ENCODE peak calls at places on chromosome 18, in seven cellular contexts. F, D, U, Q, J, O and C are unnamed samples.
A peak's percentile ranks its signal among the peaks of the same experiment; 100 is the strongest.

GRCh38 chr18:67599277-67599676 is 82.8 kb upstream of the DSEL start:
- DNase-seq in F (no peak), D (peak; percentile 35), U (peak; percentile 71), Q (no peak), J (no peak), O (no peak), C (no peak)

GRCh38 chr18:76838182-76838581 is 15.8 kb downstream of the ZNF236 start:
- DNase-seq in F (no peak), D (peak; percentile 24), U (peak; percentile 41), Q (no peak), J (no peak), O (no peak), C (no peak)

GRCh38 chr18:77131100-77131651 is 1.4 kb downstream of the MBP start:
- DNase-seq in F (no peak), D (peak; percentile 21), U (no peak), Q (peak; percentile 42), J (peak; percentile 36), O (peak; percentile 39), C (peak; percentile 19)

GRCh38 chr18:48166971-48167370 is 236.5 kb upstream of the SMAD2 start:
- DNase-seq in F (no peak), D (no peak), U (no peak), Q (no peak), J (no peak), O (no peak), C (no peak)

GRCh38 chr18:3217930-3218647 is 1.7 kb downstream of the MYOM1 start:
- DNase-seq in F (no peak), D (peak; percentile 67), U (peak; percentile 15), Q (peak; percentile 60), J (no peak), O (peak; percentile 82), C (no peak)

GRCh38 chr18:6729247-6730091 is at the start of gene ARHGAP28:
- DNase-seq in F (peak; percentile 86), D (peak; percentile 89), U (peak; percentile 65), Q (peak; percentile 86), J (no peak), O (peak; percentile 96), C (peak; percentile 96)

GRCh38 chr18:41457730-41458129 is 497.3 kb upstream of the PIK3C3 start:
- DNase-seq in F (no peak), D (no peak), U (no peak), Q (peak; percentile 21), J (no peak), O (no peak), C (no peak)

GRCh38 chr18:75830848-75831247 is 403.3 kb upstream of the SMIM21 start:
- DNase-seq in F (no peak), D (no peak), U (no peak), Q (no peak), J (no peak), O (no peak), C (no peak)

GRCh38 chr18:21468514-21469164 is 131.9 kb downstream of the ESCO1 start:
- DNase-seq in F (no peak), D (no peak), U (no peak), Q (no peak), J (no peak), O (no peak), C (no peak)

GRCh38 chr18:62384610-62385097 is 59.5 kb downstream of the TNFRSF11A start:
- DNase-seq in F (no peak), D (peak; percentile 94), U (no peak), Q (peak; percentile 58), J (no peak), O (peak; percentile 17), C (peak; percentile 32)

GRCh38 chr18:22822024-22822423 is 111.1 kb upstream of the RBBP8 start:
- DNase-seq in F (no peak), D (peak; percentile 56), U (peak; percentile 76), Q (peak; percentile 76), J (no peak), O (no peak), C (peak; percentile 58)

GRCh38 chr18:38966846-38967245 is 1401.2 kb upstream of the CELF4 start:
- DNase-seq in F (no peak), D (peak; percentile 3), U (no peak), Q (no peak), J (no peak), O (no peak), C (no peak)

GRCh38 chr18:32805354-32805753 is 32.5 kb upstream of the KLHL14 start:
- DNase-seq in F (no peak), D (no peak), U (no peak), Q (no peak), J (no peak), O (no peak), C (no peak)
- TF ChIP-seq EZH2phosphoT487 in F (no peak), D (no peak), U (no peak), Q (no peak), J (no peak), O (no peak), C (no peak)

DNA sequence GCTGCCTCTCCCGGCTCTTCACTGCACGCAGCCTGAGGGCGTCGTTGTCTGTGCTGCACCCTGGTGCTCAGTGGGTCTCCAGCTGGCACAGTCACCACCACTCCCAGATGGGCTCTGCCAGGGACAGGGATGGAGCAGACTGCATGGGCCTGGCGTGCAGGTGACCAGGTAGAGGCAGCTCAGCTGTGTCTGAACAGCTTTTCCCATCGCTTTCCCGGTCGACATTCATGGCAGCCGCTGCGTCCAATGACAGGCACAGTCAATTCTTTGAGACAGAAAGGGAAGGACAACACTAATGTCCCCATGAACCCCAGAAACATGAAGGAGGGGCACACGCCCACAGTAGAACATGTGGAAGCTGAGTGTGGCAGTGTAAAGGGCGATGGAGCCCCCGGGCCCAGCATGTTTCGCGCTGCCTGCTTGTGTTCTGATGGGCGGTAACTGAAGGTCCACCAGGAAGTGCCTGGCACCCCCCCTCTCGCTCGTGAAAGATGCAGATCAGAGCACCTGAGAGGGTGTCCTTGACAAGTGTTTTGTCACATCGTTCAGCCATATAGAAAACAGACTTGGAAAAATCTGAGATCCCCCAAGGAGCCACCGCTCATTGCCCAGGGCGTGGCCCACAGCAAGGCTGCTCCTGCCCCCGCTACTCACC is 122.4 kb downstream of the NFATC1 start:
- DNase-seq in F (no peak), D (no peak), U (no peak), Q (no peak), J (no peak), O (no peak), C (no peak)
- TF ChIP-seq EZH2phosphoT487 in F (no peak), D (no peak), U (no peak), Q (no peak), J (no peak), O (no peak), C (no peak)

GRCh38 chr18:23825496-23825895 is 136.2 kb downstream of the LAMA3 start:
- DNase-seq in F (no peak), D (no peak), U (peak; percentile 74), Q (no peak), J (no peak), O (no peak), C (no peak)
- TF ChIP-seq EZH2phosphoT487 in F (no peak), D (no peak), U (no peak), Q (no peak), J (no peak), O (no peak), C (no peak)

GRCh38 chr18:57930476-57930875 is 113.5 kb upstream of the NEDD4L start:
- DNase-seq in F (no peak), D (no peak), U (no peak), Q (no peak), J (no peak), O (no peak), C (no peak)
- TF ChIP-seq EZH2phosphoT487 in F (no peak), D (no peak), U (no peak), Q (no peak), J (no peak), O (no peak), C (no peak)

GRCh38 chr18:12238861-12239260 is 15.3 kb upstream of the CIDEA start:
- DNase-seq in F (no peak), D (no peak), U (peak; percentile 56), Q (no peak), J (no peak), O (no peak), C (no peak)

GRCh38 chr18:12236141-12236540 is 18.0 kb upstream of the CIDEA start:
- DNase-seq in F (no peak), D (no peak), U (no peak), Q (no peak), J (no peak), O (no peak), C (no peak)

GRCh38 chr18:12234451-12235190 is 19.5 kb upstream of the CIDEA start:
- DNase-seq in F (no peak), D (no peak), U (no peak), Q (no peak), J (no peak), O (no peak), C (no peak)

GRCh38 chr18:12239426-12239825 is 14.7 kb upstream of the CIDEA start:
- DNase-seq in F (no peak), D (no peak), U (peak; percentile 54), Q (no peak), J (no peak), O (no peak), C (no peak)

DNA sequence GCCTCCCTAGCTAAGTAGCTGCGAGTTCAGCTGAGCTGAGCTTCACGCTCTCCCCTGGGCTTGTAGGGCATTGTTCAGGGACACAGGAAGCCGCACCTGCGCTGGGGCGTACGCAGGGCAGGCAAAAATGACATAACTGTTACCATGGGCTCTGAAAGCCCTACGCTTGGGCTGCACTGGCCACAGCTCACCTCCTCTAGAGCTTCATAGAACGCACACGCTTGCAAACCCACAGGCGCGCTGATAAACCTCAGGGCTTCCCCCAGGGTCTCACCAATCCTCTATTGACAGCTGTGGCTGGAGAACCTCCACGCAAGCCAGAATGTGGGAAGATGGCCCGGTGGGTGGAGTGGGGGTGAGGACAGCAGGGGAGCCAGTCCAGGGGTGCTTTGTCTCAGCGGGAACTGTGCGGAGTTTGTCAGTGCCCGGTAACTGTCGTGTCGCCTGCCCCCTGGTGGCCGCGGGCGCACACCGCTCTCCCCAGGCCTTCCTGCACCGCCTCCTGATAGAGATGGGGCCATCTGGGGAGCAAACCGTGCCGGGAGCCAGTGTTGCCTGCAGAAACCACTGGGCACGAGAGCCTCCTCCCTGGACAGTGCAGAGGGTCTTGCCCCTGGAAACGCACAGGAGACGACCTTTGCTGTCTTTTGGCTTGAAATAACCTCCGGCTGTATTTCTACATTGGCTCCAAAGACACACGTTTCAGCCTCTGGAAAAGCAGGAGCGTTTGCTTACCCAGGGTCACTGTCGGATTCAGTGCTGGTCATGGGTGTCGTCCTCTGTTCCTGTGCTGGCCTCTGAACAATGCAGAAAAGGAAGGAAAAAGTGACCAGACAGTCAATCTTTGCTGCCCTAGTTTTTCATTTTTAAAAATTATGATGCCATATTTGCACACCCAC is 17.0 kb upstream of the CIDEA start:
- DNase-seq in F (peak; percentile 65), D (peak; percentile 76), U (peak; percentile 77), Q (peak; percentile 84), J (peak; percentile 51), O (peak; percentile 84), C (peak; percentile 83)
- TF ChIP-seq EZH2phosphoT487 in F (no peak), D (no peak), U (no peak), Q (no peak), J (no peak), O (no peak), C (no peak)

GRCh38 chr18:73952296-73952946 is 195.2 kb downstream of the FBXO15 start:
- DNase-seq in F (no peak), D (peak; percentile 7), U (no peak), Q (no peak), J (no peak), O (no peak), C (no peak)
- TF ChIP-seq EZH2phosphoT487 in F (no peak), D (no peak), U (no peak), Q (no peak), J (no peak), O (no peak), C (no peak)